ENCODE peak calls at places on chromosomes 11 and 22, in four cellular contexts. Z is upper lobe of right lung, F is HCT116, I is sigmoid colon. M is an unnamed sample.

GRCh38 chr11:76604652-76605241 is 65.8 kb downstream of the LRRC32 start:
- DNase-seq in Z (no peak), F (no peak), I (peak; percentile 91), M (no peak)

GRCh38 chr11:66933508-66933907 is 24.7 kb downstream of the PC start:
- DNase-seq in Z (no peak), F (no peak), I (no peak), M (no peak)

GRCh38 chr11:132310390-132311375 is 940.3 kb downstream of the NTM start:
- DNase-seq in Z (no peak), F (no peak), I (no peak), M (no peak)

GRCh38 chr22:38314992-38315800 is 2.0 kb downstream of the CSNK1E start:
- DNase-seq in Z (no peak), F (no peak), I (no peak), M (peak; percentile 81)

GRCh38 chr22:31753634-31754471 is at the start of gene DEPDC5:
- DNase-seq in Z (peak; percentile 98), F (peak; percentile 85), I (peak; percentile 97), M (peak; percentile 95)

GRCh38 chr22:26674211-26675190 is 17.1 kb downstream of the MIAT start:
- DNase-seq in Z (no peak), F (no peak), I (no peak), M (peak; percentile 79)

GRCh38 chr11:35035894-35036408 is 103.0 kb upstream of the CD44 start:
- DNase-seq in Z (no peak), F (no peak), I (no peak), M (peak; percentile 29)

GRCh38 chr11:47220401-47220821 is 5.6 kb downstream of the DDB2 start:
- DNase-seq in Z (no peak), F (no peak), I (no peak), M (no peak)

GRCh38 chr11:23021287-23021863 is 161.1 kb upstream of the CCDC179 start:
- DNase-seq in Z (no peak), F (no peak), I (no peak), M (peak; percentile 24)
- H3K4me3 ChIP-seq in Z (no peak overlapping the region), F (no peak overlapping the region), I (no peak overlapping the region), M (no peak overlapping the region)

DNA sequence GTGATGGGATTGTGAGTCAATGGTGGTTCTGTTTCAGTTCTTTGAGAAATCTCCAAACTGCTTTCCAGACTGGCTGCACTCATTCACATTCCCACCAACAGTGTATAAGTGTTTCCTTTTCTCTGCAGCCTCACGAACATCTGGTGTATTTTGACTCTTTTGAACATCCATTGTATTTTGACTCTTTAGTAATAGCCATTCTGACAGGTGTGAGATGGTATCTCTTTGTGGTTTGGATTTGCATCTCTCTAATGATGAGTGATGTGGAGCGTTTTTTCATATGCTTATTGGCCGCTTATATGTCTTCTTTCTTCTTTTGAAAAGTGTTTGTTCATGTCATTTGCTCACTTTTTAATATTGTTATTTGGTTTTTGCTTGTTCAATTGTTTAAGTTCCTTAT is 19.4 kb downstream of the NELL1 start:
- DNase-seq in Z (no peak), F (no peak), I (no peak), M (no peak)
- H3K4me1 ChIP-seq in Z (no peaks in the 10 kb centered on the region), F (no peaks in the 10 kb centered on the region), I (no peaks in the 10 kb centered on the region), M (no peaks in the 10 kb centered on the region)

GRCh38 chr22:22432937-22433336 is 75.6 kb downstream of the ZNF280B start:
- DNase-seq in Z (no peak), F (no peak), I (no peak), M (no peak)

GRCh38 chr22:22429374-22430108 is 79.0 kb downstream of the ZNF280B start:
- DNase-seq in Z (no peak), F (no peak), I (no peak), M (no peak)

GRCh38 chr22:22432479-22432878 is 76.1 kb downstream of the ZNF280B start:
- DNase-seq in Z (no peak), F (no peak), I (no peak), M (no peak)

GRCh38 chr22:22431271-22432220 is 77.0 kb downstream of the ZNF280B start:
- DNase-seq in Z (no peak), F (peak; percentile 34), I (peak; percentile 72), M (peak; percentile 90)

GRCh38 chr22:22433770-22434169 is 74.8 kb downstream of the ZNF280B start:
- DNase-seq in Z (no peak), F (no peak), I (no peak), M (no peak)
- H3K4me3 ChIP-seq in Z (no peak overlapping the region), F (no peak overlapping the region), I (no peak overlapping the region), M (no peak overlapping the region)

GRCh38 chr22:41099036-41099435 is 6.6 kb downstream of the EP300 start:
- DNase-seq in Z (no peak), F (no peak), I (no peak), M (no peak)

GRCh38 chr22:41096841-41097240 is 4.4 kb downstream of the EP300 start:
- DNase-seq in Z (no peak), F (no peak), I (no peak), M (no peak)

GRCh38 chr22:41094036-41094435 is 1.6 kb downstream of the EP300 start:
- DNase-seq in Z (no peak), F (no peak), I (no peak), M (peak; percentile 63)

GRCh38 chr22:41092847-41093371 is 517 bp downstream of the EP300 start:
- DNase-seq in Z (peak; percentile 74), F (no peak), I (no peak), M (peak; percentile 76)

GRCh38 chr22:41096391-41096790 is 4.0 kb downstream of the EP300 start:
- DNase-seq in Z (no peak), F (no peak), I (no peak), M (no peak)
- H3K4me1 ChIP-seq in Z (peaks cover 30% of the 10 kb centered on the region), F (peaks cover 17% of the 10 kb centered on the region), I (no peaks in the 10 kb centered on the region), M (peaks cover 32% of the 10 kb centered on the region)

GRCh38 chr22:22194931-22195264 is 49.7 kb upstream of the VPREB1 start:
- DNase-seq in Z (no peak), F (no peak), I (no peak), M (peak; percentile 54)

GRCh38 chr22:22196833-22197477 is 47.6 kb upstream of the VPREB1 start:
- DNase-seq in Z (no peak), F (no peak), I (no peak), M (peak; percentile 44)

GRCh38 chr22:22195265-22196017 is 49.1 kb upstream of the VPREB1 start:
- DNase-seq in Z (peak; percentile 83), F (peak; percentile 81), I (no peak), M (peak; percentile 99)

GRCh38 chr22:22197993-22198402 is 46.6 kb upstream of the VPREB1 start:
- DNase-seq in Z (no peak), F (no peak), I (no peak), M (peak; percentile 61)

GRCh38 chr22:22196018-22196533 is 48.5 kb upstream of the VPREB1 start:
- DNase-seq in Z (no peak), F (no peak), I (no peak), M (peak; percentile 90)
- H3K4me3 ChIP-seq in Z (no peak overlapping the region), F (no peak overlapping the region), I (no peak overlapping the region), M (peak overlapping the region; percentile 79)